ENCODE peak calls at places on chromosomes 3 and 15, in ten cellular contexts. J is sigmoid colon, X is A549, L is NB4, S is uterus, O is heart left ventricle, T is body of pancreas, Z is H1, F is ovary, N is Peyer's patch. R is an unnamed sample.
A peak's percentile ranks its signal among the peaks of the same experiment; 100 is the strongest.

GRCh38 chr3:3196148-3196861 is 16.8 kb upstream of the CRBN start:
- DNase-seq in L (peak; percentile 29), S (no peak), O (no peak), Z (peak; percentile 62), T (no peak), J (no peak), X (peak; percentile 22), N (no peak), F (no peak), R (no peak)

GRCh38 chr15:51585953-51586352 is 36.6 kb downstream of the DMXL2 start:
- DNase-seq in J (no peak), S (no peak), F (no peak), X (no peak), N (no peak), O (no peak), Z (no peak), T (no peak), L (no peak), R (no peak)

GRCh38 chr15:39789736-39790135 is 7.1 kb upstream of the FSIP1 start:
- DNase-seq in O (no peak), L (peak; percentile 62), N (no peak), X (no peak), F (no peak), Z (no peak), S (no peak), T (no peak), J (no peak), R (no peak)

GRCh38 chr3:129315386-129315991 is 36.8 kb downstream of the HMCES start:
- DNase-seq in X (peak; percentile 18), J (peak; percentile 79), F (peak; percentile 64), Z (no peak), L (peak; percentile 61), T (peak; percentile 55), N (no peak), O (peak; percentile 67), S (peak; percentile 53), R (peak; percentile 47)

GRCh38 chr15:29611057-29611456 is 211.2 kb downstream of the TJP1 start:
- DNase-seq in F (no peak), T (no peak), N (no peak), S (no peak), J (no peak), X (no peak), O (no peak), L (no peak), Z (no peak), R (no peak)

GRCh38 chr3:184371570-184372018 is 6.4 kb downstream of the THPO start:
- DNase-seq in L (peak; percentile 89), O (peak; percentile 88), N (peak; percentile 86), Z (peak; percentile 77), X (peak; percentile 83), S (peak; percentile 81), F (peak; percentile 83), J (peak; percentile 92), T (peak; percentile 87), R (peak; percentile 70)

GRCh38 chr3:105253225-105253624 is 113.5 kb upstream of the ALCAM start:
- DNase-seq in L (no peak), T (no peak), Z (no peak), X (no peak), S (no peak), N (no peak), F (no peak), J (no peak), O (no peak), R (no peak)

GRCh38 chr3:160921020-160921635 is 165.1 kb downstream of the PPM1L start:
- DNase-seq in L (peak; percentile 41), N (no peak), S (no peak), J (no peak), X (peak; percentile 46), O (peak; percentile 38), Z (no peak), T (peak; percentile 26), F (no peak), R (no peak)

GRCh38 chr15:47296911-47297310 is 420.4 kb upstream of the SEMA6D start:
- DNase-seq in Z (no peak), S (no peak), T (no peak), O (no peak), N (no peak), X (no peak), L (no peak), J (no peak), F (no peak), R (no peak)

GRCh38 chr3:125647318-125648014 is 52.2 kb upstream of the OSBPL11 start:
- DNase-seq in O (no peak), S (no peak), N (peak; percentile 80), X (no peak), F (no peak), J (no peak), Z (peak; percentile 45), T (no peak), L (no peak), R (no peak)

GRCh38 chr3:126132751-126133511 is 47.5 kb downstream of the ALDH1L1 start:
- DNase-seq in X (peak; percentile 9), T (peak; percentile 7), J (no peak), F (no peak), N (peak; percentile 26), S (peak; percentile 8), L (no peak), Z (peak; percentile 60), O (no peak), R (peak; percentile 34)

GRCh38 chr3:36867810-36868209 is 77.0 kb downstream of the TRANK1 start:
- DNase-seq in Z (no peak), O (no peak), T (no peak), X (no peak), S (no peak), N (no peak), F (no peak), J (no peak), L (no peak), R (no peak)

GRCh38 chr3:42819351-42819965 is 10.2 kb downstream of the ACKR2 start:
- DNase-seq in J (no peak), N (no peak), T (peak; percentile 50), X (no peak), L (no peak), F (no peak), S (no peak), Z (peak; percentile 55), O (no peak), R (no peak)

GRCh38 chr15:55231455-55231854 is 34.7 kb upstream of the RSL24D1 start:
- DNase-seq in N (no peak), Z (no peak), T (no peak), F (no peak), S (no peak), X (no peak), O (no peak), L (no peak), J (no peak), R (no peak)

GRCh38 chr3:48989126-48989795 is 780 bp upstream of the P4HTM start:
- DNase-seq in N (no peak), T (no peak), Z (no peak), S (peak; percentile 49), F (peak; percentile 47), O (no peak), J (no peak), X (no peak), L (peak; percentile 23), R (no peak)
- TF ChIP-seq POLR2A in N (no peak), T (no peak), Z (peak; percentile 78), S (no peak), F (no peak), O (no peak), J (no peak), X (no peak), L (no peak), R (no peak)

DNA sequence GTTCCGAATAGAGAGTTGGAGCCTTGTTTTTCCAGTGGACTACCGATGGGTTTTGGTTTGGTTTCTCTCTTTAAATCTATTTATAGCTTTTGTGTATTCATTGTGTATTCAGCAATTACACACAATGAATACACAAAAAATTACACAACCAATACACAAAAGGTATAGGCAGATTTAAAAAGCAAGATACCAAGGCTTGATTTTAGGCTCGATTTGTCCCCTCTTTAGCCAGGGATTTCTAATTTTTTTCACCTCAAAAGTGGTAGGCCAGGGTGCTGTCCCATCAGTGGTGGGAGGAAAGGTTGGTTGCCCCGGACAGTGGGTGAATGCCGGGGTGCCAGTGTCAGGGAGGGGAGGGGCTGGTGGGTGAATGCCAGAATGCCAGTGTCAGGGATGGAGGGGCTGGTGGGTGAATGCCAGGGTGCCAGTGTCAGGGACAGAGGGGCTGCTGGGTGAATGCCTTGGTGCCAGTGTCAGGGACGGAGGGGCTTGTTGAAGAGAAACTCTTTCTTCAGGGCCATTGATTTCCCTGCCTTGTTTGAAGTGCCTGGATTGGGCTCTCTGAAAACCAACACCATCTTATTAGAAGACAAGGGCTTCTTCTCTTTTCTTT is 186.2 kb downstream of the GOLGA6L6 start:
- DNase-seq in Z (no peak), J (peak; percentile 62), L (no peak), O (no peak), S (peak; percentile 11), T (peak; percentile 8), X (no peak), N (no peak), F (no peak), R (peak; percentile 50)
- TF ChIP-seq CTCF in Z (no peak), J (no peak), L (no peak), O (no peak), S (no peak), T (no peak), X (no peak), N (no peak), F (no peak), R (no peak)

GRCh38 chr3:107240183-107241091 is 136.8 kb upstream of the CCDC54 start:
- DNase-seq in L (peak; percentile 79), Z (peak; percentile 84), O (peak; percentile 86), N (peak; percentile 83), S (peak; percentile 68), J (peak; percentile 87), F (peak; percentile 86), T (peak; percentile 63), X (peak; percentile 72), R (peak; percentile 52)
- TF ChIP-seq POLR2A in L (no peak), Z (no peak), O (no peak), N (peak; percentile 18), S (peak; percentile 45), J (peak; percentile 54), F (peak; percentile 74), T (no peak), X (peak; percentile 76), R (peak; percentile 20)

GRCh38 chr15:89397653-89398023 is 63.0 kb upstream of the POLG start:
- DNase-seq in L (no peak), J (no peak), N (no peak), T (no peak), Z (no peak), F (no peak), S (no peak), X (no peak), O (no peak), R (no peak)

GRCh38 chr15:89400997-89401590 is 66.5 kb upstream of the POLG start:
- DNase-seq in N (no peak), S (no peak), L (no peak), F (no peak), X (no peak), J (no peak), Z (no peak), T (no peak), O (no peak), R (no peak)

GRCh38 chr15:89399070-89399389 is 64.4 kb upstream of the POLG start:
- DNase-seq in N (no peak), X (no peak), Z (no peak), T (no peak), J (no peak), S (no peak), L (no peak), F (no peak), O (no peak), R (no peak)

GRCh38 chr15:89400121-89400996 is 65.7 kb upstream of the POLG start:
- DNase-seq in X (peak; percentile 30), N (no peak), J (no peak), F (no peak), T (no peak), O (no peak), L (no peak), Z (no peak), S (no peak), R (no peak)

GRCh38 chr15:89399390-89400120 is 64.9 kb upstream of the POLG start:
- DNase-seq in N (peak; percentile 66), F (no peak), Z (no peak), S (no peak), T (no peak), L (no peak), O (no peak), J (no peak), X (peak; percentile 84), R (no peak)
- TF ChIP-seq CTCF in N (no peak), F (no peak), Z (peak; percentile 74), S (no peak), T (no peak), L (no peak), O (no peak), J (no peak), X (peak; percentile 62), R (no peak)